ENCODE peak calls at places on chromosomes 3 and 15, in six cellular contexts. L, M, T, N, I and X are unnamed samples.
A peak's percentile ranks its signal among the peaks of the same experiment; 100 is the strongest.

GRCh38 chr3:126340943-126341754 is 16.1 kb downstream of the KLF15 start:
- DNase-seq in L (no peak), I (no peak), T (no peak), N (no peak), M (no peak), X (no peak)

GRCh38 chr15:80856809-80857377 is 77.7 kb downstream of the CEMIP start:
- DNase-seq in I (no peak), N (no peak), L (peak; percentile 37), T (peak; percentile 60), M (no peak), X (no peak)

GRCh38 chr15:40539030-40539429 is 25.8 kb downstream of the CCDC32 start:
- DNase-seq in M (no peak), T (no peak), L (no peak), I (no peak), N (no peak), X (no peak)

GRCh38 chr3:17749281-17749680 is 6.8 kb upstream of the TBC1D5 start:
- DNase-seq in L (no peak), I (no peak), T (no peak), M (no peak), N (no peak), X (no peak)

GRCh38 chr3:76010252-76010651 is 224.9 kb upstream of the ZNF717 start:
- DNase-seq in N (no peak), M (no peak), I (no peak), T (no peak), L (no peak), X (no peak)

GRCh38 chr3:138511990-138512389 is 77.6 kb downstream of the ESYT3 start:
- DNase-seq in T (no peak), N (no peak), I (no peak), M (no peak), L (no peak), X (no peak)

GRCh38 chr3:194521514-194522260 is 34.9 kb upstream of the ATP13A3 start:
- DNase-seq in N (no peak), I (no peak), M (peak; percentile 72), T (peak; percentile 30), L (peak; percentile 64), X (no peak)

GRCh38 chr15:78365931-78366330 is 25.8 kb downstream of the CRABP1 start:
- DNase-seq in N (no peak), M (peak; percentile 36), L (no peak), I (no peak), T (peak; percentile 56), X (no peak)

GRCh38 chr15:74132681-74133070 is 2.3 kb downstream of the ISLR2 start:
- DNase-seq in N (no peak), I (no peak), L (no peak), M (no peak), T (no peak), X (no peak)

GRCh38 chr3:67790043-67790442 is 135.6 kb upstream of the SUCLG2 start:
- DNase-seq in I (peak; percentile 47), N (peak; percentile 43), L (no peak), T (peak; percentile 68), M (peak; percentile 56), X (peak; percentile 28)

GRCh38 chr3:106193876-106194275 is 325.1 kb upstream of the CBLB start:
- DNase-seq in M (no peak), T (no peak), N (no peak), L (no peak), I (no peak), X (no peak)

GRCh38 chr3:128112406-128112968 is 11.1 kb downstream of the RUVBL1 start:
- DNase-seq in L (peak; percentile 49), T (peak; percentile 44), I (no peak), M (peak; percentile 86), N (peak; percentile 22), X (no peak)

GRCh38 chr3:96300743-96301142 is 513.7 kb upstream of the EPHA6 start:
- DNase-seq in N (no peak), L (no peak), M (no peak), T (no peak), I (no peak), X (no peak)

GRCh38 chr3:136708339-136708985 is 43.7 kb downstream of the STAG1 start:
- DNase-seq in M (no peak), I (no peak), N (no peak), T (no peak), L (no peak), X (no peak)

GRCh38 chr3:72679540-72680198 is 168.6 kb downstream of the SHQ1 start:
- DNase-seq in I (no peak), M (no peak), N (no peak), L (no peak), T (peak; percentile 71), X (no peak)

GRCh38 chr15:91954211-91954804 is 100.8 kb downstream of the SLCO3A1 start:
- DNase-seq in M (no peak), N (no peak), I (no peak), T (no peak), L (no peak), X (no peak)

GRCh38 chr15:71344316-71344715 is 229.0 kb downstream of the THSD4 start:
- DNase-seq in M (no peak), L (no peak), N (no peak), I (no peak), T (no peak), X (no peak)

GRCh38 chr15:56734013-56734625 is 810 bp upstream of the ZNF280D start:
- DNase-seq in N (no peak), I (no peak), L (no peak), M (no peak), T (no peak), X (no peak)

GRCh38 chr3:185089343-185089742 is 63.5 kb downstream of the C3orf70 start:
- DNase-seq in N (no peak), L (no peak), T (no peak), I (no peak), M (no peak), X (no peak)

GRCh38 chr3:12986986-12987385 is 86.2 kb downstream of the IQSEC1 start:
- DNase-seq in I (no peak), M (no peak), T (no peak), L (peak; percentile 62), N (no peak), X (no peak)

GRCh38 chr3:173725507-173725906 is 328.0 kb downstream of the NLGN1 start:
- DNase-seq in T (no peak), N (no peak), L (no peak), I (no peak), M (no peak), X (no peak)

GRCh38 chr15:45399381-45400212 is 21.3 kb upstream of the GATM start:
- DNase-seq in N (no peak), L (peak; percentile 38), T (peak; percentile 51), I (no peak), M (peak; percentile 89), X (no peak)

GRCh38 chr15:35260961-35261360 is 175.9 kb upstream of the NANOGP8 start:
- DNase-seq in M (no peak), N (no peak), I (no peak), L (no peak), T (no peak), X (no peak)

GRCh38 chr3:132867956-132868355 is 145.7 kb upstream of the NPHP3 start:
- DNase-seq in L (no peak), N (no peak), I (no peak), T (no peak), M (peak; percentile 1), X (no peak)

GRCh38 chr15:35690698-35691116 is 144.7 kb upstream of the DPH6 start:
- DNase-seq in M (peak; percentile 79), I (no peak), N (no peak), T (peak; percentile 41), L (peak; percentile 97), X (no peak)